ENCODE peak calls at places on chromosome 16, in six cellular contexts. C, A, O, X, L and B are unnamed samples.

GRCh38 chr16:2766430-2767139 is 10.5 kb downstream of the ELOB start:
- DNase-seq in C (no peak), A (no peak), O (no peak), X (no peak), L (no peak), B (no peak)

GRCh38 chr16:80027007-80027965 is 426.7 kb upstream of the MAF start:
- DNase-seq in C (no peak), A (peak; percentile 36), O (peak; percentile 5), X (peak; percentile 80), L (peak; percentile 97), B (peak; percentile 5)

GRCh38 chr16:83147244-83147643 is 520.5 kb downstream of the CDH13 start:
- DNase-seq in C (no peak), A (no peak), O (no peak), X (no peak), L (no peak), B (no peak)

GRCh38 chr16:88306860-88307545 is 75.8 kb upstream of the ZNF469 start:
- DNase-seq in C (no peak), A (no peak), O (no peak), X (peak; percentile 37), L (peak; percentile 96), B (no peak)

GRCh38 chr16:26430618-26431017 is 636.1 kb upstream of the C16orf82 start:
- DNase-seq in C (no peak), A (no peak), O (no peak), X (no peak), L (no peak), B (no peak)

GRCh38 chr16:17467923-17468540 is 2.7 kb downstream of the XYLT1 start:
- DNase-seq in C (no peak), A (peak; percentile 20), O (no peak), X (peak; percentile 33), L (peak; percentile 64), B (no peak)

GRCh38 chr16:54504372-54504771 is 217.8 kb upstream of the IRX3 start:
- DNase-seq in C (no peak), A (no peak), O (no peak), X (no peak), L (no peak), B (no peak)

GRCh38 chr16:80166082-80166481 is 374.7 kb upstream of the DYNLRB2 start:
- DNase-seq in C (no peak), A (no peak), O (no peak), X (no peak), L (no peak), B (no peak)

GRCh38 chr16:62903961-62904502 is 867.8 kb upstream of the CDH8 start:
- DNase-seq in C (no peak), A (no peak), O (no peak), X (no peak), L (no peak), B (no peak)